ENCODE peak calls at places on chromosome 12, in ten cellular contexts. D, B, Z, K, S, H, W, I, O and R are unnamed samples.

GRCh38 chr12:51886021-51886710 is 1.7 kb upstream of the ANKRD33 start:
- DNase-seq in Z (peak), S (peak), O (peak), H (no peak), K (peak), B (no peak), W (peak), D (peak), I (peak), R (peak)

GRCh38 chr12:79685068-79685467 is 5.7 kb downstream of the PAWR start:
- DNase-seq in H (no peak), B (no peak), W (peak), I (no peak), K (no peak), O (no peak), D (no peak), Z (no peak), S (peak), R (no peak)

GRCh38 chr12:88299567-88300101 is 157.5 kb downstream of the TMTC3 start:
- DNase-seq in K (no peak), I (peak), Z (no peak), S (peak), D (no peak), B (no peak), W (peak), O (no peak), H (no peak), R (peak)

GRCh38 chr12:54560374-54560858 is 11.0 kb downstream of the PDE1B start:
- DNase-seq in I (no peak), O (peak), K (peak), B (peak), D (peak), H (peak), Z (peak), W (no peak), S (no peak), R (peak)

GRCh38 chr12:2083561-2083960 is 30.8 kb downstream of the CACNA1C start:
- DNase-seq in K (no peak), B (no peak), W (no peak), I (no peak), D (no peak), O (no peak), Z (no peak), H (no peak), S (no peak), R (no peak)

GRCh38 chr12:124744659-124745467 is 118.8 kb downstream of the SCARB1 start:
- DNase-seq in W (no peak), K (peak), D (peak), B (peak), I (no peak), H (no peak), Z (no peak), S (no peak), O (no peak), R (no peak)

GRCh38 chr12:131511803-131512564 is 198.9 kb upstream of the SFSWAP start:
- DNase-seq in B (no peak), S (no peak), D (no peak), H (no peak), O (peak), I (no peak), Z (no peak), W (no peak), K (no peak), R (no peak)

GRCh38 chr12:23949212-23950010 is at the start of gene SOX5:
- DNase-seq in B (peak), Z (no peak), S (peak), I (peak), W (no peak), O (no peak), K (no peak), D (peak), H (peak), R (peak)

GRCh38 chr12:459430-460258 is at the start of gene B4GALNT3:
- DNase-seq in D (peak), I (no peak), W (no peak), B (peak), Z (peak), S (no peak), K (peak), H (peak), O (peak), R (no peak)

GRCh38 chr12:28866715-28867503 is 282.2 kb upstream of the FAR2 start:
- DNase-seq in O (no peak), W (no peak), B (no peak), D (no peak), S (no peak), H (no peak), Z (no peak), K (no peak), I (no peak), R (no peak)

GRCh38 chr12:107560194-107560905 is 125.2 kb upstream of the PWP1 start:
- DNase-seq in Z (no peak), S (no peak), D (no peak), B (peak), I (no peak), H (no peak), W (no peak), O (no peak), K (no peak), R (no peak)

GRCh38 chr12:74985293-74985985 is 224.2 kb downstream of the KCNC2 start:
- DNase-seq in D (no peak), I (no peak), W (no peak), O (no peak), B (no peak), S (no peak), K (no peak), H (no peak), Z (no peak), R (no peak)

GRCh38 chr12:117207675-117208074 is 17.4 kb upstream of the FBXO21 start:
- DNase-seq in B (no peak), S (no peak), W (no peak), H (no peak), D (no peak), K (no peak), I (no peak), O (no peak), Z (no peak), R (no peak)

GRCh38 chr12:53593031-53593430 is 33.2 kb downstream of the ATF7 start:
- DNase-seq in W (no peak), O (no peak), D (no peak), I (no peak), H (no peak), S (no peak), Z (no peak), K (no peak), B (no peak), R (no peak)

GRCh38 chr12:48925218-48925871 is at the start of gene FKBP11:
- DNase-seq in B (peak), I (no peak), S (no peak), W (no peak), D (peak), Z (peak), O (peak), K (peak), H (peak), R (no peak)

GRCh38 chr12:120439646-120440247 is 1.8 kb downstream of the COX6A1 start:
- DNase-seq in S (no peak), Z (peak), B (peak), K (peak), I (no peak), W (no peak), D (peak), H (peak), O (peak), R (no peak)

GRCh38 chr12:108720757-108721514 is 10.4 kb downstream of the CORO1C start:
- DNase-seq in K (no peak), B (no peak), D (no peak), O (no peak), I (no peak), H (no peak), W (no peak), Z (no peak), S (no peak), R (no peak)

GRCh38 chr12:25970082-25970481 is 11.6 kb downstream of the RASSF8 start:
- DNase-seq in W (no peak), I (no peak), H (no peak), D (no peak), K (no peak), B (no peak), Z (no peak), S (no peak), O (no peak), R (no peak)

GRCh38 chr12:116603516-116603915 is 44.3 kb downstream of the MAP1LC3B2 start:
- DNase-seq in O (no peak), Z (no peak), H (no peak), D (no peak), K (no peak), W (no peak), S (no peak), B (no peak), I (no peak), R (no peak)

GRCh38 chr12:101021911-101022388 is 188.1 kb downstream of the SLC5A8 start:
- DNase-seq in W (peak), I (peak), Z (no peak), D (no peak), O (no peak), K (no peak), H (no peak), B (no peak), S (peak), R (peak)

GRCh38 chr12:124786065-124786964 is 77.3 kb downstream of the SCARB1 start:
- DNase-seq in K (peak), I (no peak), W (no peak), S (no peak), O (peak), H (peak), B (peak), Z (no peak), D (peak), R (peak)

GRCh38 chr12:14403711-14404164 is 38.3 kb downstream of the ATF7IP start:
- DNase-seq in D (no peak), K (peak), H (no peak), Z (peak), I (peak), O (no peak), S (peak), B (no peak), W (peak), R (peak)
- TF ChIP-seq CTCF in D (no peak), K (no peak), H (no peak), Z (no peak), I (no peak), O (no peak), S (no peak), B (no peak), W (no peak), R (no peak)

GRCh38 chr12:70618371-70618770 is 18.9 kb downstream of the PTPRB start:
- DNase-seq in D (no peak), O (no peak), W (no peak), B (no peak), K (no peak), I (no peak), H (no peak), S (no peak), Z (no peak), R (no peak)

GRCh38 chr12:70615177-70615576 is 22.1 kb downstream of the PTPRB start:
- DNase-seq in D (no peak), S (no peak), I (no peak), W (no peak), K (no peak), H (no peak), B (no peak), O (no peak), Z (no peak), R (no peak)

GRCh38 chr12:70619471-70620152 is 17.6 kb downstream of the PTPRB start:
- DNase-seq in H (no peak), O (no peak), Z (no peak), I (no peak), S (no peak), B (no peak), W (peak), D (no peak), K (no peak), R (no peak)

GRCh38 chr12:70617450-70617849 is 19.8 kb downstream of the PTPRB start:
- DNase-seq in H (no peak), Z (no peak), D (no peak), I (no peak), K (no peak), W (no peak), S (no peak), O (no peak), B (no peak), R (no peak)
- TF ChIP-seq CTCF in H (no peak), Z (no peak), D (no peak), I (no peak), K (no peak), W (no peak), S (no peak), O (no peak), B (no peak), R (no peak)

GRCh38 chr12:50261654-50262053 is 21.7 kb downstream of the LIMA1 start:
- DNase-seq in B (no peak), D (no peak), S (no peak), Z (no peak), W (no peak), K (peak), O (no peak), I (no peak), H (no peak), R (no peak)
- TF ChIP-seq CTCF in B (no peak), D (no peak), S (no peak), Z (no peak), W (no peak), K (no peak), O (no peak), I (no peak), H (no peak), R (no peak)

GRCh38 chr12:14367097-14367661 is 1.7 kb downstream of the ATF7IP start:
- DNase-seq in O (no peak), S (no peak), W (no peak), B (no peak), D (no peak), H (no peak), Z (no peak), I (no peak), K (no peak), R (no peak)

GRCh38 chr12:14369322-14369721 is 3.8 kb downstream of the ATF7IP start:
- DNase-seq in B (no peak), H (no peak), K (no peak), Z (peak), D (no peak), W (no peak), O (no peak), S (no peak), I (no peak), R (no peak)

GRCh38 chr12:14364583-14365271 is 755 bp upstream of the ATF7IP start:
- DNase-seq in Z (no peak), W (no peak), I (no peak), K (no peak), D (no peak), S (no peak), B (no peak), H (no peak), O (no peak), R (no peak)

GRCh38 chr12:14365294-14366210 is at the start of gene ATF7IP:
- DNase-seq in B (peak), H (peak), I (peak), O (peak), W (peak), D (peak), K (peak), Z (peak), S (peak), R (peak)

DNA sequence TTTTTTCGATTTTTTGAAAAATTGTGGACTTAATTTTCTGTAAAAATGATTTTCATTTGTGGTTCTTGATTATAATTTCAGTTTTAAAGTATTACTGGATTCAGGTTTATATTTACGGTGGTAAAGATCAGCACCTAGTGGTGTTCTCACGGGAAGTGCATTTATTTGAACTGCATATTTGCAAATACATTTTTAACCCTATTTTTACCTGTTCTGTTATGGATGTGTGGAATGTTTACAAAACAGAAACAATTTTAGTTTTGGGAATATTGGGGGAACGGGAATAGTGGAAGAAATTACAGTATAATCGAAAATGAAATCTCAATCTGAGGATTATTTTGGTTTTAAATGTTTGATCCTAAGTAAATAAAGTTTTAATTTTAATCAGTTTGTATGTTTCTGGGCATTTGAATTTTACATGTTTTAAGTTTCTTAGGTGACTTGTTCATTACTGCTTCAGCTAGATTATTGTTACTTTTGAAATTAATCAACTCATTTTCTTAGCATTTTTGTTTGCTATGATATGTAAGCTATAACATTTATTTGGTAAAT is 805 bp downstream of the ATF7IP start:
- DNase-seq in B (no peak), H (no peak), O (no peak), D (no peak), S (no peak), K (no peak), I (no peak), Z (no peak), W (no peak), R (peak)
- TF ChIP-seq CTCF in B (no peak), H (no peak), O (peak), D (peak), S (peak), K (no peak), I (peak), Z (no peak), W (peak), R (peak)

DNA sequence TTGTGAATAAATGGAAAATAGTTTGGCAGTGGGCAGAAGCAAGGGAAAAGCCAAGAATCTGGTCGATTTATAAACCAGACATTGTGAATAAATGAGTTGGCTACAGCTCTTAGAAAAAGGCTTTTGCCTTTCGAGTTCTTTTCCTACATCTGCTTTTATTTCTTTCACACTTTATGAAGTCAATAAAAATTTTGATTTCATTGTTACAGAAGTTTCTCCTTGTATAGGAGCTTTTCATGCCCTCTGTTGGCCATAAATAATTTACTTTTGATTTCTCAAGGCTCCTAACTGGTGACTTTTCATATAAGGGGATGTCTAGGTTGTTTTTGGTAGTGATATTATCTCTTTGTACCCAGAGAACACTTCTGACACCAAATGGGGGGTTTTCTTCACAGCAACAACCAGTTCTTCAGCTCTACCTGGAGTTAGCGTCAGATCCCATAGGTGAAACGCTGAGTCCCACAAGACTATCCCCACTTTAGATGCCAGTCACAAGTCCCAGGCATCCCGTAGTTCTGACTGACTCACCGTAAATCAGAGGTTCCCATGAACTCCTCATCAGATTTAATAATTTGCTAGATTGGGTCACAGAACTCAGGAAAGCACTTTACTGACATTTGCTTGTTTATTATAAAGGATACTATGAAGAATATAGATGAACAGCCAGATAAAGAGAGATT is 136.4 kb upstream of the DNM1L start:
- DNase-seq in W (no peak), K (no peak), D (no peak), I (no peak), B (no peak), S (no peak), Z (no peak), H (no peak), O (no peak), R (no peak)
- TF ChIP-seq CTCF in W (no peak), K (no peak), D (no peak), I (no peak), B (no peak), S (no peak), Z (no peak), H (no peak), O (no peak), R (no peak)

GRCh38 chr12:76792828-76793227 is 28.9 kb downstream of the ZDHHC17 start:
- DNase-seq in Z (no peak), O (no peak), D (no peak), K (no peak), S (no peak), B (no peak), W (no peak), H (no peak), I (no peak), R (no peak)

GRCh38 chr12:76786986-76787385 is 23.1 kb downstream of the ZDHHC17 start:
- DNase-seq in S (no peak), Z (no peak), O (no peak), I (no peak), D (no peak), B (no peak), W (no peak), K (no peak), H (no peak), R (no peak)

GRCh38 chr12:76789335-76790050 is 25.6 kb downstream of the ZDHHC17 start:
- DNase-seq in B (no peak), K (no peak), D (no peak), H (no peak), W (no peak), I (no peak), S (no peak), O (no peak), Z (no peak), R (no peak)

GRCh38 chr12:76787689-76788088 is 23.8 kb downstream of the ZDHHC17 start:
- DNase-seq in W (no peak), I (no peak), H (no peak), B (no peak), D (no peak), Z (no peak), O (no peak), S (no peak), K (no peak), R (no peak)

DNA sequence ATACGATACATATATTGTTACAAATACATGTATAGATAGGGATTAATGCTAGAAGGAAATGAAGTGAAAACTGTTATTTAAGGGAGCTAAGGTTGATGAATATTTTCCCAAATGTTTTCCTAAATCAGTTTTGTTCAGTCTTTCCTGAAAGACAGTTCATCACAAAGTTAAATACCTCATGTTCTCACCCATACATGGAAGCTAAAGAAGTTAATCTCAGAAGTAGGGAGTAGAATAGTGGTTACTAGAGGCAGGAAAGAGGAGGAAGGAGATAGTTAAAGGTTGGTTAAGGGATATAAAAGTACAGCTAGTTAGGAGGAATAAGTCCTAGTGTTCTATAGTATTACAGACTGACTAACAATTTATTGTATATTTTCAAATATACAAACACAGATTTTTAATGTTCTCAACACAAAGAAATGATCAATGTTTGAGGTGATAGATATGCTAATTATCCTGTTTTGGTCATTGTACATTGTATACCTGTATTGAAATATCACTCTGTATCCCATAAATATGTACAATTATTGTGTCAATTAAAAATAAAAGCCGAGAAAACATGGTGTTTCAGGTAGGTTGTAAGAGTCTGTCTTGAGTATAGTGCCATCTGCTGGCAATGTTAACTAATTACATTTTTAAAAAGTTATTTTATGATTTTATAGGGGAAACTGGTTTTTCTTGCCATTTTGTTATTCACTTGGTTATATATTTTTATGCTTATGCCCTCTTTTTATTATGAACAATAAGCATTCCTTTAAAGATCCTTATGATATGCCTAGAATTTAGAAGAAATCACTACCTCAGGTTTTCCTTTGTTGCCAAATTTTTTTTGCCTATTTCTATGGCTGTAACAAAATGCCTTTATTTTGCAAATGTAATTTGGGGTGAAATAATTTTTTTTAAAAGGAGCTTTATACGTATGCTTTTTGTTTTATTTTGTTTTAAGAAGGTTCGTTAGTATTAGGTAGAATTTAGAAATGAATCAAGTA is 26.9 kb downstream of the ZDHHC17 start:
- DNase-seq in B (no peak), D (no peak), K (no peak), Z (no peak), I (no peak), H (no peak), W (no peak), O (no peak), S (no peak), R (no peak)
- TF ChIP-seq CTCF in B (peak), D (peak), K (peak), Z (peak), I (peak), H (peak), W (peak), O (peak), S (peak), R (peak)

DNA sequence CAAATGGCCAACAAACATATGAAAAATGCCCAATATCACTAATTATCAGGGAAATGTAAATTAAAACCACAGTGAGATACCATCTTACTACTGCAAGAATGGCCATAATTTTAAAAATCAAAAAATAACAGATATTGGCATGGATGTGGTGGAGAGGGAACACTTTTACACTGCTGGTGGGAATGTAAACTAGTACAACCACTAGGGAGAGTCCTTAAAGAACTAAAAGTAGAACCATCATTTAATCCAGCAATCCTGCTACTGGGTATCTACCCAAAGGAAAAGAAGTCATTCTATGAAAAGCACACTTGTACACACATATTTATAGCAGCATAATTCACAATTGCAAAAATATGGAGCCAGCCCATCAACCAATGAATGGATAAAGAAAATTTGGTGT is 459.7 kb downstream of the GXYLT1 start:
- DNase-seq in S (no peak), W (no peak), D (no peak), B (no peak), H (no peak), Z (no peak), O (no peak), K (no peak), I (no peak), R (no peak)
- TF ChIP-seq CTCF in S (no peak), W (peak), D (no peak), B (no peak), H (no peak), Z (no peak), O (peak), K (no peak), I (no peak), R (no peak)